ENCODE peak calls at places on chromosomes 5 and 9, in seven cellular contexts. B is psoas muscle; K is fibroblast of lung; Q is effector memory CD4-positive, alpha-beta T cell; Y is CD8-positive, alpha-beta T cell; Z is neuronal stem cell; O is H1. W is an unnamed sample. For H3K4me1 and H3K27me3, the result is how much of the 10 kb centered on the place peaks cover.

GRCh38 chr5:3024976-3025375 is 273.5 kb upstream of the IRX2 start:
- DNase-seq in B (no peak), K (no peak), Q (no peak), Y (no peak), Z (no peak), O (no peak), W (no peak)

GRCh38 chr5:104345513-104345823 is 782.9 kb upstream of the NUDT12 start:
- DNase-seq in B (no peak), K (peak), Q (no peak), Y (no peak), Z (no peak), O (no peak), W (no peak)

GRCh38 chr9:136238342-136238732 is 7.3 kb downstream of the QSOX2 start:
- DNase-seq in B (no peak), K (no peak), Q (no peak), Y (no peak), Z (no peak), O (no peak), W (no peak)

GRCh38 chr9:36132081-36132480 is 4.5 kb upstream of the GLIPR2 start:
- DNase-seq in B (no peak), K (peak), Q (no peak), Y (no peak), Z (no peak), O (no peak), W (no peak)

GRCh38 chr9:72809586-72809985 is 143.3 kb downstream of the ALDH1A1 start:
- DNase-seq in B (no peak), K (no peak), Q (no peak), Y (no peak), Z (no peak), O (no peak), W (no peak)

GRCh38 chr5:57711471-57711870 is 228.9 kb upstream of the ACTBL2 start:
- DNase-seq in B (no peak), K (peak), Q (no peak), Y (no peak), Z (no peak), O (no peak), W (no peak)

GRCh38 chr9:88268886-88269285 is 119.4 kb upstream of the SPIN1 start:
- DNase-seq in B (no peak), K (no peak), Q (no peak), Y (no peak), Z (no peak), O (no peak), W (no peak)

GRCh38 chr5:19837536-19838179 is 150.3 kb downstream of the CDH18 start:
- DNase-seq in B (no peak), K (peak), Q (no peak), Y (no peak), Z (no peak), O (no peak), W (no peak)

GRCh38 chr9:112084334-112084733 is 90.8 kb downstream of the SUSD1 start:
- DNase-seq in B (no peak), K (no peak), Q (no peak), Y (no peak), Z (no peak), O (no peak), W (no peak)

GRCh38 chr5:92337772-92338234 is 954.7 kb upstream of the ARRDC3 start:
- DNase-seq in B (no peak), K (peak), Q (no peak), Y (no peak), Z (no peak), O (no peak), W (no peak)

GRCh38 chr5:58628626-58629025 is 45.8 kb downstream of the RAB3C start:
- DNase-seq in B (no peak), K (no peak), Q (no peak), Y (no peak), Z (no peak), O (no peak), W (no peak)

GRCh38 chr5:127827451-127827850 is 124.3 kb downstream of the CCDC192 start:
- DNase-seq in B (no peak), K (no peak), Q (no peak), Y (no peak), Z (no peak), O (no peak), W (no peak)

GRCh38 chr9:4615251-4615650 is 46.8 kb upstream of the PLPP6 start:
- DNase-seq in B (no peak), K (peak), Q (no peak), Y (no peak), Z (no peak), O (no peak), W (no peak)

GRCh38 chr5:123125172-123125508 is 36.1 kb downstream of the PRDM6 start:
- DNase-seq in B (no peak), K (peak), Q (no peak), Y (no peak), Z (no peak), O (no peak), W (no peak)

GRCh38 chr5:90528704-90529233 is 615 bp downstream of the LYSMD3 start:
- DNase-seq in B (no peak), K (peak), Q (peak), Y (peak), Z (no peak), O (no peak), W (no peak)

GRCh38 chr5:2000591-2000990 is 117.9 kb upstream of the IRX4 start:
- DNase-seq in B (no peak), K (no peak), Q (no peak), Y (no peak), Z (no peak), O (no peak), W (no peak)

GRCh38 chr9:37001461-37001860 is 32.6 kb downstream of the PAX5 start:
- DNase-seq in B (no peak), K (no peak), Q (no peak), Y (no peak), Z (no peak), O (no peak), W (no peak)

GRCh38 chr5:65480306-65480865 is 1.3 kb downstream of the ADAMTS6 start:
- DNase-seq in B (peak), K (peak), Q (no peak), Y (peak), Z (no peak), O (no peak), W (no peak)

GRCh38 chr5:133599600-133599999 is 12.7 kb downstream of the FSTL4 start:
- DNase-seq in B (no peak), K (no peak), Q (no peak), Y (no peak), Z (no peak), O (no peak), W (no peak)

GRCh38 chr9:96209407-96210031 is 92.5 kb downstream of the HSD17B3 start:
- DNase-seq in B (no peak), K (peak), Q (no peak), Y (no peak), Z (no peak), O (no peak), W (no peak)

GRCh38 chr5:34699155-34700077 is 43.3 kb downstream of the RAI14 start:
- DNase-seq in B (no peak), K (no peak), Q (no peak), Y (no peak), Z (no peak), O (no peak), W (no peak)
- H3K4me1 ChIP-seq in B (under half), K (under half), Q (under half), Y (under half), Z (under half), O (under half), W (under half)

DNA sequence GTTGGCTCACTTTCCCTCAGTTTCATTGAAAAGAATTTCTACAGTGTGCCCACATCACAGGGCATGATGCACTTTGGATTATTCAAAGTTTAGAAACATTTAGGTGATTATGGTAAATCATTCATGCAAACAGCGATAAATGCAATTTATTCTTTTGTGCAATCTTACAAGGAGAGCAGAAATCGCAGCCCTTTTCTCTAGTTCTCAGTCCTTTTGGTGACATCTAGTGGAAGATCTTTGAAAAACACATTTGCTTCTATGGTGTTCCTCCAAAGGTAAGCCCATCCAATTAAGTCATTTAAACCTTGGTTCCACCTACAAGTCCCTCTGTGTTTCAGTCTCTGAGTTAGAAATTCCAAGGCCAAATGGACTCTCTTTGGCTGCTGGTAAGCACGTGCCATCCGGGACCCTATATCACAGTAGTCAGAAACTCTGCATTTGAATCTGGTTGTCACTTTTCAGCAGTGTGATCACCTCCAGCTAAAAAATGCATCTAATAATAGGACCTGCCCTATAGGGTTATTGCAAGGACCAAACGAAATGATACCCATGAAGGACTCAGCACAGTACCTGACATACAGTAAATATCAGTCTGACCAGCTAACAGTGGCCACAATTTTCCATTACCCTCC is 66.4 kb downstream of the MACROH2A1 start:
- DNase-seq in B (no peak), K (peak), Q (no peak), Y (no peak), Z (peak), O (no peak), W (no peak)
- H3K27me3 ChIP-seq in B (under half), K (under half), Q (under half), Y (under half), Z (under half), O (under half), W (under half)

DNA sequence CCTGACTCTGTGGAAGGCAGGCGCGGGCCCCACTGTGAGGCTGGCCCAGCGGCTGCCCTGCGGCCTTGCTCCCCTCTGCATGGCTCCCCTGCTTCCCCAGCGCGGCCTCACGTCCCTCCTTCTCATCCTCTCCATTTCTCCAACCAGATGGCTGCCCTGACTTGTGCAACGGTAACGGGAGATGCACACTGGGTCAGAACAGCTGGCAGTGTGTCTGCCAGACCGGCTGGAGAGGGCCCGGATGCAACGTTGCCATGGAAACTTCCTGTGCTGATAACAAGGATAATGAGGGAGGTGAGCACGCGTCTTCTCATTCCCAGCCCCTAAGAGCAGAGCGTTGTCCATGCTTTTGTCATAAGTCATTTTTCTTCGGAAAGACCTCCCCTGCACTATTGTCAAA is 129.0 kb upstream of the WWC1 start:
- DNase-seq in B (no peak), K (no peak), Q (no peak), Y (no peak), Z (no peak), O (no peak), W (no peak)
- H3K4me1 ChIP-seq in B (under half), K (under half), Q (under half), Y (under half), Z (under half), O (under half), W (under half)

GRCh38 chr5:82833277-82833676 is 243.9 kb downstream of the TMEM167A start:
- DNase-seq in B (no peak), K (no peak), Q (no peak), Y (no peak), Z (no peak), O (no peak), W (no peak)
- H3K27me3 ChIP-seq in B (under half), K (under half), Q (under half), Y (under half), Z (under half), O (under half), W (under half)

GRCh38 chr5:157564149-157564711 is 11.3 kb downstream of the ADAM19 start:
- DNase-seq in B (no peak), K (peak), Q (no peak), Y (no peak), Z (no peak), O (no peak), W (no peak)

GRCh38 chr5:157570801-157571200 is 4.8 kb downstream of the ADAM19 start:
- DNase-seq in B (no peak), K (no peak), Q (no peak), Y (no peak), Z (no peak), O (no peak), W (no peak)

GRCh38 chr5:157568717-157569116 is 6.9 kb downstream of the ADAM19 start:
- DNase-seq in B (no peak), K (no peak), Q (no peak), Y (no peak), Z (no peak), O (no peak), W (no peak)

GRCh38 chr5:157563373-157564148 is 12.0 kb downstream of the ADAM19 start:
- DNase-seq in B (peak), K (peak), Q (no peak), Y (no peak), Z (no peak), O (no peak), W (no peak)

DNA sequence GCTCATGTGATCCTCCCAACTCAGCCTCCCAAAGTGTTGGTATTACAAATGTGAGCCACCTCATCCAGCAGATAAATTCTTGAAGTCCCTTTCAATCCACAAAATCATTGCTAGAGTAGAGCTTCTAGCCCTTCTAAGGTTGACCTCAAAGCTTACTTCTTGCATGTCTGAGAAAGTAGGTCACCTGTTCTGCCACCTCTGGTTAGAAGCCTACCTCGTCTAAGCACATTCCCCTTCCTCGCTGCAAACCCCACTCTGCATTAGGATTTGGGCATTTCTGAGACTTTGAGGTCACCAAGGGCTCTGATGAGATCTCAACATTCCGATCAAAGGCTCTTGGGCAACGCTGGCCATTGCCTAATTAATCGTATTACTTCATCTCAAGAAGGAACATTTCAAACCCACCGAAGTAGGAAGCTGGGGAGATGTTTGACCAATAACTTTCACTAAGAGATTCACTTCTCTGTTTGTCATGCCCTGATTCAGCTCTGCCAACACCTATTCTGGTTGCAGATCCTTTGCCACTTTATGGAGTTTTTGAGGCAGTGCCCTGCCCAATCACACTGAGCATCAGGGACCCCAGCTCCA is 8.6 kb downstream of the ADAM19 start:
- DNase-seq in B (no peak), K (no peak), Q (no peak), Y (no peak), Z (no peak), O (no peak), W (no peak)
- H3K4me1 ChIP-seq in B (under half), K (under half), Q (half or more), Y (under half), Z (under half), O (under half), W (under half)

GRCh38 chr5:80565330-80565729 is 4.8 kb downstream of the ANKRD34B start:
- DNase-seq in B (no peak), K (no peak), Q (no peak), Y (no peak), Z (no peak), O (no peak), W (no peak)
- H3K27me3 ChIP-seq in B (under half), K (under half), Q (under half), Y (under half), Z (half or more), O (under half), W (under half)

GRCh38 chr9:70675868-70676370 is 261.5 kb upstream of the KLF9 start:
- DNase-seq in B (no peak), K (no peak), Q (no peak), Y (no peak), Z (no peak), O (no peak), W (no peak)

GRCh38 chr9:70677336-70677735 is 262.9 kb upstream of the KLF9 start:
- DNase-seq in B (no peak), K (no peak), Q (no peak), Y (no peak), Z (no peak), O (no peak), W (no peak)

GRCh38 chr9:70679845-70680244 is 265.4 kb upstream of the KLF9 start:
- DNase-seq in B (no peak), K (no peak), Q (no peak), Y (no peak), Z (no peak), O (no peak), W (no peak)

GRCh38 chr9:70682337-70682736 is 267.9 kb upstream of the KLF9 start:
- DNase-seq in B (no peak), K (no peak), Q (no peak), Y (no peak), Z (no peak), O (no peak), W (no peak)

GRCh38 chr9:70678153-70678552 is 263.7 kb upstream of the KLF9 start:
- DNase-seq in B (no peak), K (no peak), Q (no peak), Y (no peak), Z (no peak), O (no peak), W (no peak)
- H3K4me1 ChIP-seq in B (under half), K (under half), Q (under half), Y (under half), Z (under half), O (under half), W (under half)

GRCh38 chr9:131284856-131285255 is 4.7 kb upstream of the PLPP7 start:
- DNase-seq in B (no peak), K (no peak), Q (no peak), Y (no peak), Z (no peak), O (no peak), W (no peak)

GRCh38 chr9:131289301-131290038 is at the start of gene PLPP7:
- DNase-seq in B (peak), K (peak), Q (no peak), Y (no peak), Z (no peak), O (no peak), W (no peak)

GRCh38 chr9:131290039-131290766 is 680 bp downstream of the PLPP7 start:
- DNase-seq in B (peak), K (no peak), Q (no peak), Y (no peak), Z (no peak), O (no peak), W (no peak)

GRCh38 chr9:131288217-131288616 is 1.3 kb upstream of the PLPP7 start:
- DNase-seq in B (peak), K (no peak), Q (no peak), Y (no peak), Z (no peak), O (no peak), W (no peak)

GRCh38 chr9:131287366-131287765 is 2.2 kb upstream of the PLPP7 start:
- DNase-seq in B (no peak), K (no peak), Q (no peak), Y (no peak), Z (no peak), O (no peak), W (no peak)
- H3K27me3 ChIP-seq in B (under half), K (under half), Q (under half), Y (under half), Z (under half), O (under half), W (under half)

GRCh38 chr9:113475992-113476391 is 12.5 kb downstream of the RGS3 start:
- DNase-seq in B (no peak), K (no peak), Q (no peak), Y (no peak), Z (no peak), O (no peak), W (no peak)
- H3K4me1 ChIP-seq in B (under half), K (under half), Q (under half), Y (under half), Z (under half), O (under half), W (under half)

GRCh38 chr9:84139296-84140100 is 158.9 kb downstream of the RMI1 start:
- DNase-seq in B (no peak), K (peak), Q (no peak), Y (no peak), Z (no peak), O (no peak), W (no peak)
- H3K27me3 ChIP-seq in B (under half), K (under half), Q (under half), Y (under half), Z (under half), O (under half), W (under half)